ENCODE peak calls at places on chromosomes 16 and 17, in seven cellular contexts. D is stimulated activated naive CD8-positive, alpha-beta T cell treated with anti-CD3 and anti-CD28 coated beads, Interleukin-15, Interleukin-2, amounts not matched to agents 100 U/mL and 50 U/mL, for 24 hours; W is ascending aorta; C is activated CD8-positive, alpha-beta T cell treated with anti-CD3 and anti-CD28 coated beads for 36 hours; K is activated naive CD4-positive, alpha-beta T cell; T is midbrain; U is NCI-H526. A is an unnamed sample.

GRCh38 chr17:53219821-53220220 is 602.9 kb upstream of the KIF2B start:
- DNase-seq in U (no peak), K (no peak), T (no peak), D (no peak), C (no peak), W (no peak), A (no peak)

GRCh38 chr17:37698132-37698615 is 46.7 kb downstream of the HNF1B start:
- DNase-seq in K (no peak), T (no peak), W (no peak), U (no peak), D (peak; percentile 34), C (peak; percentile 53), A (no peak)

GRCh38 chr16:3168706-3169105 is 19.3 kb upstream of the OR1F1 start:
- DNase-seq in C (no peak), W (no peak), T (no peak), D (no peak), U (no peak), K (no peak), A (no peak)

GRCh38 chr16:55015181-55015913 is 84.7 kb downstream of the IRX5 start:
- DNase-seq in T (no peak), D (no peak), K (no peak), W (no peak), C (no peak), U (no peak), A (no peak)

GRCh38 chr16:3998793-3999478 is 117.3 kb downstream of the ADCY9 start:
- DNase-seq in C (no peak), U (no peak), D (no peak), W (no peak), T (no peak), K (no peak), A (no peak)

GRCh38 chr16:7345423-7345822 is 12.8 kb downstream of the RBFOX1 start:
- DNase-seq in K (no peak), D (no peak), T (no peak), C (no peak), W (no peak), U (no peak), A (no peak)

GRCh38 chr17:79776378-79777165 is 1.4 kb upstream of the CBX2 start:
- DNase-seq in T (no peak), C (no peak), K (no peak), D (no peak), W (no peak), U (peak; percentile 33), A (no peak)

GRCh38 chr17:68843522-68843921 is 111.7 kb downstream of the ABCA8 start:
- DNase-seq in U (no peak), W (no peak), K (no peak), D (no peak), C (no peak), T (no peak), A (no peak)

GRCh38 chr16:7231762-7232161 is 100.9 kb upstream of the RBFOX1 start:
- DNase-seq in K (no peak), W (no peak), T (no peak), C (no peak), D (no peak), U (no peak), A (no peak)

GRCh38 chr17:57032343-57032742 is 52.7 kb upstream of the AKAP1 start:
- DNase-seq in T (no peak), D (no peak), C (no peak), U (no peak), K (no peak), W (peak; percentile 71), A (no peak)

GRCh38 chr17:10337976-10338375 is 34.8 kb downstream of the MYH13 start:
- DNase-seq in K (no peak), W (no peak), U (no peak), C (no peak), T (no peak), D (no peak), A (no peak)

GRCh38 chr17:81912441-81913309 is 1.5 kb upstream of the PCYT2 start:
- DNase-seq in W (no peak), C (no peak), K (no peak), T (no peak), U (no peak), D (no peak), A (no peak)

GRCh38 chr17:42667088-42667951 is 8.2 kb downstream of the TUBG2 start:
- DNase-seq in K (no peak), T (no peak), C (no peak), W (peak; percentile 84), D (no peak), U (no peak), A (no peak)

GRCh38 chr16:58732545-58733247 is 1.4 kb downstream of the GOT2 start:
- DNase-seq in W (no peak), T (no peak), K (no peak), C (peak; percentile 20), D (peak; percentile 11), U (no peak), A (no peak)

GRCh38 chr17:42459256-42459982 is 741 bp downstream of the ATP6V0A1 start:
- DNase-seq in U (peak; percentile 43), D (peak; percentile 46), W (peak; percentile 69), T (peak; percentile 65), C (peak; percentile 64), K (no peak), A (peak; percentile 1)